ENCODE peak calls at places on chromosomes 3 and 15, in ten cellular contexts. One of them, this sample, is unnamed.

GRCh38 chr15:25070357-25070963 is 115.7 kb downstream of the SNRPN start:
- DNase-seq in coronary artery: no peak
- DNase-seq in HCT116: no peak
- DNase-seq in CD8-positive, alpha-beta memory T cell: no peak
- DNase-seq in A549: no peak
- DNase-seq in heart right ventricle: no peak
- DNase-seq in CD8-positive, alpha-beta T cell: no peak
- DNase-seq in fibroblast of lung: no peak
- DNase-seq in H9: no peak
- DNase-seq in A673: no peak
- DNase-seq in this sample: no peak

GRCh38 chr3:87227835-87228144 is 681 bp downstream of the CHMP2B start:
- DNase-seq in coronary artery: no peak
- DNase-seq in HCT116: no peak
- DNase-seq in CD8-positive, alpha-beta memory T cell: no peak
- DNase-seq in A549: no peak
- DNase-seq in heart right ventricle: no peak
- DNase-seq in CD8-positive, alpha-beta T cell: no peak
- DNase-seq in fibroblast of lung: no peak
- DNase-seq in H9: no peak
- DNase-seq in A673: peak
- DNase-seq in this sample: no peak

GRCh38 chr3:122975924-122976293 is 51.7 kb downstream of the SEMA5B start:
- DNase-seq in coronary artery: no peak
- DNase-seq in HCT116: no peak
- DNase-seq in CD8-positive, alpha-beta memory T cell: peak
- DNase-seq in A549: no peak
- DNase-seq in heart right ventricle: no peak
- DNase-seq in CD8-positive, alpha-beta T cell: no peak
- DNase-seq in fibroblast of lung: peak
- DNase-seq in H9: no peak
- DNase-seq in A673: no peak
- DNase-seq in this sample: no peak

GRCh38 chr3:30073040-30073439 is 533.4 kb upstream of the TGFBR2 start:
- DNase-seq in coronary artery: no peak
- DNase-seq in HCT116: no peak
- DNase-seq in CD8-positive, alpha-beta memory T cell: no peak
- DNase-seq in A549: no peak
- DNase-seq in heart right ventricle: no peak
- DNase-seq in CD8-positive, alpha-beta T cell: no peak
- DNase-seq in fibroblast of lung: no peak
- DNase-seq in H9: no peak
- DNase-seq in A673: no peak
- DNase-seq in this sample: no peak

GRCh38 chr15:99432271-99433025 is 133.3 kb upstream of the MEF2A start:
- DNase-seq in coronary artery: no peak
- DNase-seq in HCT116: no peak
- DNase-seq in CD8-positive, alpha-beta memory T cell: no peak
- DNase-seq in A549: no peak
- DNase-seq in heart right ventricle: peak
- DNase-seq in CD8-positive, alpha-beta T cell: no peak
- DNase-seq in fibroblast of lung: no peak
- DNase-seq in H9: no peak
- DNase-seq in A673: no peak
- DNase-seq in this sample: no peak

GRCh38 chr3:37114251-37115145 is 59.9 kb downstream of the LRRFIP2 start:
- DNase-seq in coronary artery: no peak
- DNase-seq in HCT116: no peak
- DNase-seq in CD8-positive, alpha-beta memory T cell: no peak
- DNase-seq in A549: no peak
- DNase-seq in heart right ventricle: no peak
- DNase-seq in CD8-positive, alpha-beta T cell: no peak
- DNase-seq in fibroblast of lung: peak
- DNase-seq in H9: no peak
- DNase-seq in A673: no peak
- DNase-seq in this sample: no peak

GRCh38 chr3:64675848-64676247 is 12.0 kb downstream of the ADAMTS9 start:
- DNase-seq in coronary artery: no peak
- DNase-seq in HCT116: no peak
- DNase-seq in CD8-positive, alpha-beta memory T cell: no peak
- DNase-seq in A549: no peak
- DNase-seq in heart right ventricle: no peak
- DNase-seq in CD8-positive, alpha-beta T cell: no peak
- DNase-seq in fibroblast of lung: no peak
- DNase-seq in H9: no peak
- DNase-seq in A673: no peak
- DNase-seq in this sample: no peak

GRCh38 chr3:13702226-13702820 is 153.4 kb downstream of the FBLN2 start:
- DNase-seq in coronary artery: peak
- DNase-seq in HCT116: no peak
- DNase-seq in CD8-positive, alpha-beta memory T cell: no peak
- DNase-seq in A549: no peak
- DNase-seq in heart right ventricle: no peak
- DNase-seq in CD8-positive, alpha-beta T cell: no peak
- DNase-seq in fibroblast of lung: no peak
- DNase-seq in H9: no peak
- DNase-seq in A673: no peak
- DNase-seq in this sample: no peak

GRCh38 chr3:185400340-185400667 is 37.4 kb downstream of the MAP3K13 start:
- DNase-seq in coronary artery: no peak
- DNase-seq in HCT116: no peak
- DNase-seq in CD8-positive, alpha-beta memory T cell: no peak
- DNase-seq in A549: no peak
- DNase-seq in heart right ventricle: no peak
- DNase-seq in CD8-positive, alpha-beta T cell: no peak
- DNase-seq in fibroblast of lung: peak
- DNase-seq in H9: no peak
- DNase-seq in A673: no peak
- DNase-seq in this sample: no peak

GRCh38 chr3:134320749-134321148 is 53.5 kb downstream of the AMOTL2 start:
- DNase-seq in coronary artery: no peak
- DNase-seq in HCT116: peak
- DNase-seq in CD8-positive, alpha-beta memory T cell: no peak
- DNase-seq in A549: no peak
- DNase-seq in heart right ventricle: no peak
- DNase-seq in CD8-positive, alpha-beta T cell: no peak
- DNase-seq in fibroblast of lung: peak
- DNase-seq in H9: peak
- DNase-seq in A673: no peak
- DNase-seq in this sample: no peak

GRCh38 chr3:44915702-44916438 is 41.5 kb downstream of the TGM4 start:
- DNase-seq in coronary artery: no peak
- DNase-seq in HCT116: no peak
- DNase-seq in CD8-positive, alpha-beta memory T cell: no peak
- DNase-seq in A549: no peak
- DNase-seq in heart right ventricle: peak
- DNase-seq in CD8-positive, alpha-beta T cell: no peak
- DNase-seq in fibroblast of lung: no peak
- DNase-seq in H9: peak
- DNase-seq in A673: no peak
- DNase-seq in this sample: no peak

GRCh38 chr3:55469957-55470526 is 17.1 kb downstream of the WNT5A start:
- DNase-seq in coronary artery: no peak
- DNase-seq in HCT116: no peak
- DNase-seq in CD8-positive, alpha-beta memory T cell: no peak
- DNase-seq in A549: no peak
- DNase-seq in heart right ventricle: no peak
- DNase-seq in CD8-positive, alpha-beta T cell: no peak
- DNase-seq in fibroblast of lung: no peak
- DNase-seq in H9: no peak
- DNase-seq in A673: no peak
- DNase-seq in this sample: no peak

DNA sequence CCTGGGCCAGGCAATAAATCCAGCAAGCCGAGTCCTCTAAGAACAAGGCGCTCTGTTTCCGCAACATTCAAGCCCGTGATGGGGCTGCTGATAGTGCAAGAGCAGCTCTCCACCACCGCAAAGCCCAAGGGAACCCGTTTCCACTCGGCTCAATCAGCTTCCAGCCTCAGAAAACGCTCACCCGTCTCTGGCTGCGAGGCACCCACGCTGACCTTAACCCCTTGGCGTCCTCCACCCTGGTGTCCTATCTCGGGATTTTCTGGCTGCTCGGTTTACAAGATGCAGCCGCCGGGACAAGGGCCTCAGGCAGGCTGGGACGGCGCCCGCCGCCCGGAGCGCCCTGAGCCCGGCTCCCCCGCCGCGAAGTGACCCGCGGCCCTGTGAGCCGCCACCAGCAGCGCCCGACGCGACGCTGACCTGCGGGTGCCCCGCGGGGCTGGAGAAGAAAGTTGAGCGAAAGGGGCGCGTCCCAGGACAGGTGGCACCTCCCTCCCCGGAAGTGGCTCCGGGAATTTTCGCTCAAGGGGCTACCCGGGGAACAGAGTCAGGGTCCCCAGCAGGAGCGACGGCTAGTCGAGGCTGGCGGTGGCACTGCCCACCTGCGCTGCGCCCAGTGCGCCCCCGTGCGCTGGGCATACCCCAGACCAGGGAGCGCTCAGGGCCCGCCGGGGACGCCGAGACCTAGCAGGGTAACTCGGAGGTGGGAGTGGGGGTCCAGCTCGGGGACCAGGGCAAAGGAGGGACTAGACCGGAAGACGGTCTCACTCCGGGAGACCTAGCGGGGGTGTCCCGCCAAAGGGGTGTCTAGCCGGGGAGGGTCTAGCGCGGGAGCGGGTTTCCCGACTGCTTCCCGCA is 18.1 kb downstream of the SPATA12 start:
- DNase-seq in coronary artery: no peak
- DNase-seq in HCT116: no peak
- DNase-seq in CD8-positive, alpha-beta memory T cell: no peak
- DNase-seq in A549: peak
- DNase-seq in heart right ventricle: peak
- DNase-seq in CD8-positive, alpha-beta T cell: no peak
- DNase-seq in fibroblast of lung: peak
- DNase-seq in H9: peak
- DNase-seq in A673: peak
- DNase-seq in this sample: no peak
- H3K27ac ChIP-seq in coronary artery: peak
- H3K27ac ChIP-seq in HCT116: peak
- H3K27ac ChIP-seq in CD8-positive, alpha-beta memory T cell: no peak
- H3K27ac ChIP-seq in A549: peak
- H3K27ac ChIP-seq in heart right ventricle: peak
- H3K27ac ChIP-seq in CD8-positive, alpha-beta T cell: no peak
- H3K27ac ChIP-seq in fibroblast of lung: no peak
- H3K27ac ChIP-seq in H9: no peak
- H3K27ac ChIP-seq in A673: no peak
- H3K27ac ChIP-seq in this sample: no peak

GRCh38 chr3:149151843-149152242 is 22.4 kb downstream of the HPS3 start:
- DNase-seq in coronary artery: no peak
- DNase-seq in HCT116: no peak
- DNase-seq in CD8-positive, alpha-beta memory T cell: no peak
- DNase-seq in A549: no peak
- DNase-seq in heart right ventricle: no peak
- DNase-seq in CD8-positive, alpha-beta T cell: no peak
- DNase-seq in fibroblast of lung: peak
- DNase-seq in H9: no peak
- DNase-seq in A673: peak
- DNase-seq in this sample: no peak
- H3K27ac ChIP-seq in coronary artery: no peak
- H3K27ac ChIP-seq in HCT116: no peak
- H3K27ac ChIP-seq in CD8-positive, alpha-beta memory T cell: peak
- H3K27ac ChIP-seq in A549: no peak
- H3K27ac ChIP-seq in heart right ventricle: peak
- H3K27ac ChIP-seq in CD8-positive, alpha-beta T cell: no peak
- H3K27ac ChIP-seq in fibroblast of lung: no peak
- H3K27ac ChIP-seq in H9: no peak
- H3K27ac ChIP-seq in A673: no peak
- H3K27ac ChIP-seq in this sample: no peak

GRCh38 chr3:168077091-168077490 is 18.6 kb downstream of the GOLIM4 start:
- DNase-seq in coronary artery: no peak
- DNase-seq in HCT116: no peak
- DNase-seq in CD8-positive, alpha-beta memory T cell: no peak
- DNase-seq in A549: no peak
- DNase-seq in heart right ventricle: no peak
- DNase-seq in CD8-positive, alpha-beta T cell: no peak
- DNase-seq in fibroblast of lung: peak
- DNase-seq in H9: no peak
- DNase-seq in A673: no peak
- DNase-seq in this sample: no peak

GRCh38 chr3:168081856-168082255 is 13.9 kb downstream of the GOLIM4 start:
- DNase-seq in coronary artery: no peak
- DNase-seq in HCT116: no peak
- DNase-seq in CD8-positive, alpha-beta memory T cell: no peak
- DNase-seq in A549: no peak
- DNase-seq in heart right ventricle: no peak
- DNase-seq in CD8-positive, alpha-beta T cell: no peak
- DNase-seq in fibroblast of lung: no peak
- DNase-seq in H9: no peak
- DNase-seq in A673: no peak
- DNase-seq in this sample: no peak

GRCh38 chr3:168080022-168080421 is 15.7 kb downstream of the GOLIM4 start:
- DNase-seq in coronary artery: no peak
- DNase-seq in HCT116: no peak
- DNase-seq in CD8-positive, alpha-beta memory T cell: no peak
- DNase-seq in A549: no peak
- DNase-seq in heart right ventricle: no peak
- DNase-seq in CD8-positive, alpha-beta T cell: no peak
- DNase-seq in fibroblast of lung: no peak
- DNase-seq in H9: no peak
- DNase-seq in A673: no peak
- DNase-seq in this sample: no peak

GRCh38 chr3:168081171-168081771 is 14.5 kb downstream of the GOLIM4 start:
- DNase-seq in coronary artery: no peak
- DNase-seq in HCT116: no peak
- DNase-seq in CD8-positive, alpha-beta memory T cell: no peak
- DNase-seq in A549: no peak
- DNase-seq in heart right ventricle: no peak
- DNase-seq in CD8-positive, alpha-beta T cell: no peak
- DNase-seq in fibroblast of lung: peak
- DNase-seq in H9: no peak
- DNase-seq in A673: no peak
- DNase-seq in this sample: no peak

GRCh38 chr3:168080499-168081170 is 15.1 kb downstream of the GOLIM4 start:
- DNase-seq in coronary artery: no peak
- DNase-seq in HCT116: no peak
- DNase-seq in CD8-positive, alpha-beta memory T cell: no peak
- DNase-seq in A549: no peak
- DNase-seq in heart right ventricle: no peak
- DNase-seq in CD8-positive, alpha-beta T cell: no peak
- DNase-seq in fibroblast of lung: no peak
- DNase-seq in H9: no peak
- DNase-seq in A673: no peak
- DNase-seq in this sample: no peak
- H3K27ac ChIP-seq in coronary artery: no peak
- H3K27ac ChIP-seq in HCT116: no peak
- H3K27ac ChIP-seq in CD8-positive, alpha-beta memory T cell: no peak
- H3K27ac ChIP-seq in A549: no peak
- H3K27ac ChIP-seq in heart right ventricle: no peak
- H3K27ac ChIP-seq in CD8-positive, alpha-beta T cell: no peak
- H3K27ac ChIP-seq in fibroblast of lung: no peak
- H3K27ac ChIP-seq in H9: no peak
- H3K27ac ChIP-seq in A673: no peak
- H3K27ac ChIP-seq in this sample: no peak

DNA sequence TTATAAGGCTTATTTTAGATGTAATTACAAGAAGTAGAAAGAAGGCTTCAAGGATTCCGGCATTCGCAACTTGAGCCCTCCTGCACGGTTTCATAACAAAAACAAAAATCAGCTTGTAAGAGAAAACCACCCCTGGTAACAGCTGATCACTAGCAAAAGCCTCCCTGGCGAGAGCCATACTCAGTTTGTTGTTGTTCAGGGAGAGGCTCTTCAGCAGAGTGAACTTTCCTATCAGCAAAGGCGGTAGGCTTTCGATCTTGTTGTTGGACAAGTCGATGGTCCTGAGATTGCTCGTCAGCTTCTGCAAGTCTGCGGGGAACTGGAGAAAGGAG is 701 bp downstream of the LRRC57 start:
- DNase-seq in coronary artery: no peak
- DNase-seq in HCT116: no peak
- DNase-seq in CD8-positive, alpha-beta memory T cell: no peak
- DNase-seq in A549: no peak
- DNase-seq in heart right ventricle: no peak
- DNase-seq in CD8-positive, alpha-beta T cell: peak
- DNase-seq in fibroblast of lung: no peak
- DNase-seq in H9: no peak
- DNase-seq in A673: peak
- DNase-seq in this sample: no peak
- H3K27ac ChIP-seq in coronary artery: peak
- H3K27ac ChIP-seq in HCT116: peak
- H3K27ac ChIP-seq in CD8-positive, alpha-beta memory T cell: peak
- H3K27ac ChIP-seq in A549: peak
- H3K27ac ChIP-seq in heart right ventricle: peak
- H3K27ac ChIP-seq in CD8-positive, alpha-beta T cell: peak
- H3K27ac ChIP-seq in fibroblast of lung: peak
- H3K27ac ChIP-seq in H9: no peak
- H3K27ac ChIP-seq in A673: peak
- H3K27ac ChIP-seq in this sample: peak